ENCODE peak calls at places on chromosome 16, in six cellular contexts. O is GM23248, C is HCT116, P is mucosa of descending colon, E is transverse colon, I is pancreas. H is an unnamed sample.

GRCh38 chr16:46817961-46818360 is 13.0 kb downstream of the C16orf87 start:
- DNase-seq in C (no peak), E (no peak), I (no peak), O (peak; percentile 31), P (no peak), H (no peak)

GRCh38 chr16:11370084-11370931 is 25.0 kb downstream of the RMI2 start:
- DNase-seq in O (no peak), P (peak; percentile 62), E (no peak), I (no peak), C (no peak), H (no peak)

GRCh38 chr16:49469930-49470451 is 96.4 kb downstream of the C16orf78 start:
- DNase-seq in E (no peak), P (no peak), O (no peak), C (no peak), I (no peak), H (no peak)

GRCh38 chr16:84854759-84855158 is 35.0 kb downstream of the CRISPLD2 start:
- DNase-seq in C (no peak), I (no peak), O (no peak), E (no peak), P (no peak), H (peak; percentile 56)

GRCh38 chr16:74029122-74029805 is 267.4 kb upstream of the PSMD7 start:
- DNase-seq in O (no peak), P (no peak), I (no peak), E (peak; percentile 45), C (no peak), H (no peak)

GRCh38 chr16:66131895-66132294 is 234.6 kb upstream of the CDH5 start:
- DNase-seq in O (peak; percentile 63), I (no peak), C (no peak), P (no peak), E (no peak), H (no peak)

GRCh38 chr16:25812215-25812614 is 120.5 kb downstream of the HS3ST4 start:
- DNase-seq in E (no peak), I (no peak), O (no peak), P (no peak), C (no peak), H (no peak)

GRCh38 chr16:20868890-20869289 is 31.3 kb downstream of the DCUN1D3 start:
- DNase-seq in I (peak; percentile 79), O (peak; percentile 68), E (peak; percentile 88), P (peak; percentile 86), C (no peak), H (peak; percentile 26)

GRCh38 chr16:25838724-25839186 is 147.0 kb downstream of the HS3ST4 start:
- DNase-seq in C (peak; percentile 27), E (peak; percentile 7), I (peak; percentile 3), O (peak; percentile 67), P (no peak), H (peak; percentile 45)

GRCh38 chr16:49588729-49589384 is 215.3 kb downstream of the C16orf78 start:
- DNase-seq in I (no peak), E (no peak), P (no peak), C (no peak), O (no peak), H (no peak)

GRCh38 chr16:70573451-70574121 is 50.0 kb downstream of the SF3B3 start:
- DNase-seq in E (no peak), O (peak; percentile 77), I (no peak), P (no peak), C (no peak), H (peak; percentile 61)

GRCh38 chr16:28309811-28310311 is 17.5 kb downstream of the SBK1 start:
- DNase-seq in O (no peak), I (no peak), P (peak; percentile 83), C (no peak), E (peak; percentile 20), H (no peak)

GRCh38 chr16:4365014-4365406 is 6.6 kb upstream of the VASN start:
- DNase-seq in E (no peak), I (no peak), O (no peak), P (no peak), C (no peak), H (no peak)

GRCh38 chr16:66189951-66190350 is 176.5 kb upstream of the CDH5 start:
- DNase-seq in C (no peak), I (no peak), O (peak; percentile 75), P (no peak), E (no peak), H (peak; percentile 83)

GRCh38 chr16:81311762-81312161 is 3.0 kb upstream of the GAN start:
- DNase-seq in O (no peak), P (no peak), I (no peak), C (no peak), E (no peak), H (no peak)

GRCh38 chr16:24734382-24734781 is 4.9 kb downstream of the TNRC6A start:
- DNase-seq in I (no peak), O (peak; percentile 54), P (no peak), C (no peak), E (no peak), H (no peak)

GRCh38 chr16:24689128-24689527 is 40.3 kb upstream of the TNRC6A start:
- DNase-seq in E (no peak), P (no peak), O (peak; percentile 77), C (peak; percentile 57), I (no peak), H (peak; percentile 68)

GRCh38 chr16:70737377-70738082 is 51.7 kb upstream of the MTSS2 start:
- DNase-seq in C (no peak), I (no peak), O (peak; percentile 97), E (peak; percentile 77), P (peak; percentile 76), H (peak; percentile 60)

GRCh38 chr16:87352818-87353217 is 30.8 kb downstream of the FBXO31 start:
- DNase-seq in I (no peak), C (no peak), E (no peak), P (no peak), O (no peak), H (no peak)

GRCh38 chr16:88558457-88559442 is 11.5 kb upstream of the ZC3H18 start:
- DNase-seq in E (peak; percentile 89), O (peak; percentile 66), P (peak; percentile 81), I (peak; percentile 80), C (peak; percentile 64), H (peak; percentile 28)

GRCh38 chr16:81921415-81921814 is 89.9 kb downstream of the SDR42E1 start:
- DNase-seq in C (no peak), E (no peak), P (no peak), O (peak; percentile 59), I (no peak), H (no peak)

GRCh38 chr16:54510619-54511018 is 224.0 kb upstream of the IRX3 start:
- DNase-seq in O (no peak), I (no peak), E (no peak), P (no peak), C (no peak), H (no peak)
- H3K4me3 ChIP-seq in O (no peak overlapping the region), I (no peak overlapping the region), E (no peak overlapping the region), P (no peak overlapping the region), C (no peak overlapping the region), H (no peak overlapping the region)

DNA sequence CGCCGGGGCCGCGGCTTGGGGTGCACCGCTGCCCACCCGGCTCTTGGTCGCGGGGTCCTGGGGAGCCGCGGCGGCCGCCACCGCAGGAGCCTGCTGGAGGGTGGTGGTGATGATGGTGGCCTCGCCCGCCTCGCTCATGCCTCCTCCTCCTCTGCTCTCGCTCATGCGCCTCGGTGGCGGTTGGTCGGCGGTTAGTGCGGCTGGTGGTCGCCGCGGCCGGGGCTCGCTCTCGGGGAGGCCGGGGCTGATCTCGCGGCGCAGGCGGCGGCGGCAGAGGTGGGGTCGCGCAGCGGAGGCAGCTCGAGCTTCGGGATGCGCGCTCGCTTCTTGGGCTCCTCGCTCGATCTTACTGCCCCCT is 41.6 kb downstream of the AHSP start:
- DNase-seq in C (no peak), O (no peak), E (no peak), I (no peak), P (no peak), H (no peak)
- H3K4me3 ChIP-seq in C (no peak overlapping the region), O (no peak overlapping the region), E (no peak overlapping the region), I (no peak overlapping the region), P (no peak overlapping the region), H (no peak overlapping the region)

GRCh38 chr16:22098538-22099255 is 6.4 kb downstream of the VWA3A start:
- DNase-seq in E (no peak), C (peak; percentile 56), O (peak; percentile 69), P (no peak), I (no peak), H (peak; percentile 55)
- H3K4me3 ChIP-seq in E (no peak overlapping the region), C (no peak overlapping the region), O (peak overlapping the region; percentile 62), P (no peak overlapping the region), I (no peak overlapping the region), H (no peak overlapping the region)

GRCh38 chr16:55478827-55479559 is at the start of gene MMP2:
- DNase-seq in E (peak; percentile 45), I (peak; percentile 16), O (peak; percentile 86), P (peak; percentile 71), C (no peak), H (peak; percentile 33)

GRCh38 chr16:55476625-55477533 is 2.1 kb upstream of the MMP2 start:
- DNase-seq in C (no peak), I (no peak), O (peak; percentile 45), P (no peak), E (no peak), H (no peak)

GRCh38 chr16:55479560-55480197 is 681 bp downstream of the MMP2 start:
- DNase-seq in E (no peak), O (peak; percentile 64), P (no peak), C (no peak), I (no peak), H (no peak)

GRCh38 chr16:55482056-55482455 is 3.1 kb downstream of the MMP2 start:
- DNase-seq in C (no peak), E (no peak), I (no peak), P (no peak), O (peak; percentile 74), H (peak; percentile 56)

DNA sequence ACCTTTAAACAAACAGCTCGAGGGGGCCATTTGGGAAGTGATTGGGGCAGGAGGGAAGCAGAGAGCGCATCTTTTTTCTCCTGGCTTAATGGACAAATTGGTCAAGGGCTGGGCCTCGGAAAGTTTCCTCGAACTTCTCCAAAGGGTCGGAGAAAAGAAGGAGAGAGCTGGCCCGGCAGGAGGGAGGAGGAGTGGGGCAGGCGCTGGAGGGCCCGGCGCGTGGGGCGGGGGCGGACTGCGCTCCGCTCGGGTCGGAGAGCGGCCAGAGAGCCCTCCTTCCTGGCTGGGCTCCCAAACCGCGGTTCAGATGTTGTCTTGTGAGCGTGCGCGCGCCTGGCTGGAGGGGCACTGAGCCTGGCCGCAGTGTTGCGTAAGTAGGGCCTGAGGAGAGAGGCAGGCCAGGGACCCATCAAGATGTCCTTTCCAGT is 1.2 kb downstream of the MMP2 start:
- DNase-seq in P (peak; percentile 81), I (peak; percentile 18), O (peak; percentile 98), E (peak; percentile 71), C (no peak), H (peak; percentile 26)
- H3K4me3 ChIP-seq in P (no peak overlapping the region), I (no peak overlapping the region), O (peak overlapping the region; percentile 100), E (no peak overlapping the region), C (no peak overlapping the region), H (peak overlapping the region; percentile 35)

DNA sequence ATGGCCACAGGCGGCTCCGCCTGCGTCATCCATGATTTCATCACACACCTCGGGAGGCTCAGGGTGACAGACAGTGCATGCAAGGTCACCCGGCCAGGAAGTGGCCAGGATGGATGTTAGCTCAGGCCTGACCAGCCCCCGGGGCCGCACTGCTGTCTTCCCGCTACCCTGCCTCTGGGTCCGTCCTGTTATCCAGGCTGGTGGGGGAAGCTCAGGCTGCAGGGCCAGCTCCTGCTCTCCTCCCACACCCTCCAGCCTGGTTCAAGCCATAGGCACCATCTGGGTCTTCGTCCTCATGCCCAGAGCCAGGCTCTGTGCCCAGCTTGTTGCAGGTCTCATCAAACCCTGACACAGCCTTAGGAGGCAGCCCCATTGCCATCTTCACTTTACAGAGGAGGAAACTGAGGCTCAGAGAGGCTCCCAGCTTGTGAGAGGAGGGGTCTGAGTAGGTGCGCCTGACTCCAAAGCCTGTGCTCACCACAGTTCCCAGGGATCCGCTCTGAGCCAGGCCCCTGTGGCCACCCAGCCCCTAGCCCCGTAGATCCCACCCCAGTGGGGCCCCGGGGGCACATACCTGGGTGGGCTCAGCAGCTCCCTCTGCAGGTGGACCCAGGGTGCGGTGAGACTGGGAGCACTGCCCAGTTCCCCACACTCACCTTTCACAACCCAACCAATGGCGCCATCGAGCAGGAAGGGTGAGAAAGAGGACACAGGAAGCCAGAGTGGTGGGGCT is 414 bp upstream of the ADGRG3 start:
- DNase-seq in I (no peak), C (no peak), O (no peak), E (no peak), P (peak; percentile 68), H (no peak)
- H3K4me3 ChIP-seq in I (no peak overlapping the region), C (no peak overlapping the region), O (no peak overlapping the region), E (no peak overlapping the region), P (no peak overlapping the region), H (no peak overlapping the region)

H was measured in epithelial cell of esophagus.